ENCODE peak calls at places on chromosome 20, in four cellular contexts. Z is neuronal stem cell, N is GM10248, T is T follicular helper cell. Q is an unnamed sample.

GRCh38 chr20:330233-331149 is 5.1 kb downstream of the SOX12 start:
- DNase-seq in T (peak), Z (peak), N (peak), Q (no peak)

GRCh38 chr20:10360878-10361277 is 73.1 kb downstream of the MKKS start:
- DNase-seq in T (no peak), N (no peak), Z (no peak), Q (no peak)

GRCh38 chr20:57905448-57905847 is 195.6 kb upstream of the PMEPA1 start:
- DNase-seq in Z (no peak), N (no peak), T (no peak), Q (no peak)

GRCh38 chr20:1225729-1226313 is at the start of gene RAD21L1:
- DNase-seq in Z (peak), N (peak), T (peak), Q (peak)

GRCh38 chr20:50528804-50529351 is 18.7 kb downstream of the PTPN1 start:
- DNase-seq in N (peak), T (no peak), Z (no peak), Q (no peak)

GRCh38 chr20:46264391-46265266 is 43.7 kb downstream of the CDH22 start:
- DNase-seq in N (no peak), T (no peak), Z (no peak), Q (no peak)

GRCh38 chr20:49713779-49714712 is at the start of gene B4GALT5:
- DNase-seq in N (peak), T (peak), Z (peak), Q (no peak)

GRCh38 chr20:44618318-44618731 is 33.2 kb downstream of the ADA start:
- DNase-seq in Z (no peak), T (no peak), N (no peak), Q (no peak)